ENCODE peak calls at places on chromosomes 4 and X, in nine cellular contexts. C is fibroblast of the conjunctiva; D is effector CD4-positive, alpha-beta T cell; J is thoracic aorta; P is fibroblast of the aortic adventitia; U is SW 1271; Y is activated CD8-positive, alpha-beta memory T cell treated with anti-CD3 and anti-CD28 coated beads for 48 hours; E is amniotic stem cell; X is Karpas-422. F is an unnamed sample.

GRCh38 chr4:89161841-89162240 is 50.5 kb downstream of the TIGD2 start:
- DNase-seq in Y (no peak), P (peak), X (no peak), C (no peak), E (no peak), J (no peak), U (no peak), D (no peak), F (no peak)

GRCh38 chr4:48683784-48684666 is 96.1 kb downstream of the FRYL start:
- DNase-seq in C (no peak), U (no peak), P (no peak), E (no peak), X (no peak), D (no peak), Y (no peak), J (no peak), F (no peak)

GRCh38 chr4:4848540-4848939 is 10.9 kb upstream of the MSX1 start:
- DNase-seq in Y (no peak), D (no peak), U (no peak), E (no peak), X (no peak), J (no peak), C (no peak), P (no peak), F (no peak)

GRCh38 chrX:3286196-3286920 is 60.1 kb downstream of the MXRA5 start:
- DNase-seq in X (no peak), Y (no peak), D (no peak), E (peak), C (peak), U (no peak), P (peak), J (no peak), F (no peak)

GRCh38 chr4:119207051-119207450 is 5.5 kb upstream of the USP53 start:
- DNase-seq in J (no peak), E (no peak), Y (no peak), X (no peak), P (peak), U (no peak), D (no peak), C (no peak), F (no peak)

GRCh38 chr4:10173754-10174749 is 57.5 kb upstream of the WDR1 start:
- DNase-seq in P (peak), U (no peak), D (no peak), X (no peak), E (no peak), C (no peak), Y (no peak), J (peak), F (no peak)

GRCh38 chr4:85870298-85871083 is 395.5 kb downstream of the ARHGAP24 start:
- DNase-seq in J (no peak), X (no peak), E (no peak), U (no peak), P (no peak), D (no peak), Y (no peak), C (no peak), F (no peak)

GRCh38 chrX:123167621-123168020 is 16.5 kb upstream of the GRIA3 start:
- DNase-seq in D (no peak), E (no peak), C (no peak), P (no peak), X (no peak), Y (no peak), J (no peak), U (no peak), F (no peak)

GRCh38 chr4:124318292-124318691 is 394.2 kb downstream of the ANKRD50 start:
- DNase-seq in C (no peak), J (no peak), D (no peak), U (no peak), Y (no peak), E (no peak), X (no peak), P (no peak), F (no peak)

GRCh38 chrX:96889726-96890125 is 6.0 kb downstream of the RPA4 start:
- DNase-seq in D (no peak), P (no peak), E (no peak), U (no peak), X (no peak), J (no peak), C (no peak), Y (no peak), F (no peak)

GRCh38 chrX:102624105-102624504 is 24.8 kb downstream of the ARMCX5 start:
- DNase-seq in E (no peak), X (no peak), C (no peak), P (peak), U (no peak), J (no peak), D (no peak), Y (no peak), F (no peak)

GRCh38 chr4:88780389-88780788 is 82.8 kb upstream of the NAP1L5 start:
- DNase-seq in E (no peak), X (no peak), J (no peak), C (no peak), Y (no peak), P (no peak), U (no peak), D (no peak), F (no peak)

GRCh38 chrX:13487731-13488505 is 81.5 kb upstream of the EGFL6 start:
- DNase-seq in D (peak), C (peak), U (peak), P (peak), J (no peak), Y (no peak), E (peak), X (peak), F (peak)

GRCh38 chr4:100248476-100248875 is 58.2 kb upstream of the DDIT4L start:
- DNase-seq in D (no peak), Y (no peak), U (no peak), E (no peak), X (no peak), P (no peak), C (no peak), J (no peak), F (no peak)

GRCh38 chr4:82360298-82361177 is 13.3 kb downstream of the HNRNPD start:
- DNase-seq in X (peak), Y (no peak), J (no peak), C (no peak), D (no peak), U (peak), P (peak), E (peak), F (no peak)

GRCh38 chr4:57426779-57427395 is 316.7 kb upstream of the IGFBP7 start:
- DNase-seq in U (peak), Y (peak), J (peak), C (peak), D (no peak), E (peak), X (peak), P (peak), F (peak)

F was measured in DND-41.